ENCODE peak calls at places on chromosomes 16 and 17, in nine cellular contexts. N, V, F, W, Q, Y, Z, C and B are unnamed samples.

GRCh38 chr17:2898255-2898926 is 102.2 kb downstream of the RAP1GAP2 start:
- DNase-seq in Y (no peak), Z (peak), N (no peak), Q (peak), F (no peak), V (no peak), C (no peak), W (no peak), B (no peak)

GRCh38 chr17:79280822-79281572 is 206.4 kb downstream of the ENGASE start:
- DNase-seq in W (no peak), F (no peak), N (no peak), Q (no peak), Y (no peak), V (no peak), C (no peak), Z (no peak), B (no peak)

GRCh38 chr16:58584831-58585505 is 44.7 kb downstream of the CNOT1 start:
- DNase-seq in F (no peak), Q (no peak), Y (no peak), W (no peak), N (no peak), C (no peak), Z (no peak), V (no peak), B (peak)

GRCh38 chr16:51119576-51120288 is 31.3 kb downstream of the SALL1 start:
- DNase-seq in Q (no peak), Y (no peak), W (no peak), F (no peak), C (no peak), V (no peak), Z (no peak), N (no peak), B (no peak)

GRCh38 chr16:4814046-4814445 is 11.6 kb upstream of the ROGDI start:
- DNase-seq in Y (no peak), F (no peak), Z (no peak), W (no peak), C (no peak), N (no peak), Q (no peak), V (no peak), B (no peak)

GRCh38 chr17:77721823-77722160 is 236.7 kb upstream of the TNRC6C start:
- DNase-seq in Z (peak), Y (no peak), F (no peak), V (no peak), W (no peak), N (no peak), Q (no peak), C (no peak), B (no peak)

GRCh38 chr17:28076138-28076537 is 33.7 kb downstream of the NLK start:
- DNase-seq in F (no peak), Q (no peak), C (no peak), Y (no peak), N (no peak), Z (no peak), W (no peak), V (no peak), B (no peak)

GRCh38 chr17:79850571-79851460 is 11.6 kb upstream of the CBX4 start:
- DNase-seq in Q (no peak), Y (peak), W (no peak), N (no peak), Z (no peak), F (peak), C (no peak), V (no peak), B (no peak)

GRCh38 chr16:76287466-76287865 is 10.3 kb downstream of the CNTNAP4 start:
- DNase-seq in C (no peak), V (no peak), Z (no peak), Q (no peak), N (no peak), Y (no peak), F (no peak), W (no peak), B (no peak)

GRCh38 chr16:54654429-54654828 is 276.2 kb upstream of the IRX5 start:
- DNase-seq in Y (no peak), V (peak), F (no peak), N (no peak), Q (peak), C (peak), Z (peak), W (no peak), B (peak)

GRCh38 chr16:88957887-88958577 is 19.0 kb downstream of the CBFA2T3 start:
- DNase-seq in N (no peak), Q (no peak), F (no peak), C (no peak), W (no peak), Y (no peak), V (no peak), Z (no peak), B (no peak)

GRCh38 chr16:68642436-68643064 is 2.6 kb upstream of the CDH3 start:
- DNase-seq in Z (no peak), F (no peak), Y (no peak), N (peak), V (no peak), C (peak), W (peak), Q (peak), B (peak)

GRCh38 chr16:50308237-50308965 is 42.0 kb downstream of the ADCY7 start:
- DNase-seq in Y (no peak), C (no peak), V (no peak), Q (no peak), W (no peak), F (no peak), Z (no peak), N (no peak), B (no peak)

GRCh38 chr17:4533522-4534502 is 21.4 kb downstream of the MYBBP1A start:
- DNase-seq in N (no peak), W (no peak), Q (no peak), V (peak), Y (no peak), F (no peak), C (no peak), Z (peak), B (peak)

GRCh38 chr17:71440513-71440912 is 680.3 kb upstream of the SOX9 start:
- DNase-seq in C (no peak), Z (no peak), N (no peak), Q (no peak), V (no peak), W (no peak), Y (peak), F (peak), B (no peak)

GRCh38 chr17:74354123-74354522 is 7.5 kb downstream of the BTBD17 start:
- DNase-seq in F (no peak), W (peak), Y (no peak), Z (no peak), C (peak), V (peak), Q (peak), N (no peak), B (peak)

GRCh38 chr16:87702325-87702811 is 63.4 kb downstream of the KLHDC4 start:
- DNase-seq in Z (no peak), C (peak), W (peak), Y (no peak), Q (peak), F (no peak), V (no peak), N (no peak), B (no peak)

GRCh38 chr16:10668322-10669045 is 26.2 kb downstream of the TEKT5 start:
- DNase-seq in N (no peak), Q (peak), C (peak), F (no peak), V (peak), W (peak), Z (no peak), Y (no peak), B (peak)

GRCh38 chr17:10657866-10658265 is 757 bp upstream of the MYH3 start:
- DNase-seq in N (no peak), V (no peak), F (no peak), W (no peak), Y (no peak), C (no peak), Q (no peak), Z (no peak), B (no peak)

GRCh38 chr16:56736476-56736875 is 6.5 kb downstream of the NUP93 start:
- DNase-seq in C (no peak), Z (no peak), Q (no peak), Y (no peak), V (no peak), N (no peak), W (no peak), F (no peak), B (no peak)

GRCh38 chr17:8253801-8254200 is 4.7 kb downstream of the PFAS start:
- DNase-seq in Y (peak), C (peak), W (no peak), V (peak), Q (no peak), N (no peak), Z (no peak), F (no peak), B (no peak)

GRCh38 chr16:11871193-11871592 is 19.9 kb upstream of the RSL1D1 start:
- DNase-seq in Y (peak), V (no peak), C (peak), F (no peak), Q (peak), N (no peak), W (no peak), Z (peak), B (peak)

GRCh38 chr17:6048486-6048885 is 21.7 kb upstream of the WSCD1 start:
- DNase-seq in Q (no peak), Y (peak), C (no peak), Z (no peak), N (no peak), W (no peak), F (no peak), V (no peak), B (no peak)

GRCh38 chr16:35745821-35746248 is 2286.4 kb downstream of the TP53TG3F start:
- DNase-seq in W (no peak), Z (no peak), Y (no peak), V (no peak), Q (no peak), F (no peak), N (no peak), C (no peak), B (no peak)

GRCh38 chr17:74493381-74493833 is 27.0 kb downstream of the CD300A start:
- DNase-seq in Y (peak), Q (peak), W (peak), C (peak), F (peak), N (peak), Z (peak), V (peak), B (peak)

GRCh38 chr17:43216369-43216761 is 4.7 kb downstream of the TMEM106A start:
- DNase-seq in C (no peak), F (no peak), N (no peak), W (no peak), V (no peak), Z (no peak), Y (no peak), Q (no peak), B (no peak)

GRCh38 chr17:31787857-31788570 is 71.0 kb downstream of the COPRS start:
- DNase-seq in Z (no peak), W (no peak), Q (no peak), Y (no peak), F (peak), N (no peak), C (peak), V (peak), B (no peak)

GRCh38 chr17:63086483-63087185 is 120.6 kb downstream of the TANC2 start:
- DNase-seq in W (no peak), Y (no peak), C (no peak), V (peak), Q (no peak), N (no peak), F (no peak), Z (no peak), B (no peak)

GRCh38 chr16:82405696-82406095 is 221.1 kb upstream of the CDH13 start:
- DNase-seq in V (no peak), N (no peak), F (no peak), Y (no peak), W (no peak), Q (no peak), C (no peak), Z (peak), B (no peak)

GRCh38 chr17:77610518-77610893 is 348.0 kb upstream of the TNRC6C start:
- DNase-seq in F (no peak), W (no peak), V (no peak), N (no peak), C (no peak), Y (no peak), Q (no peak), Z (no peak), B (no peak)

GRCh38 chr17:44323359-44324091 is 1.1 kb downstream of the SLC25A39 start:
- DNase-seq in Y (no peak), N (no peak), C (no peak), Q (no peak), F (no peak), W (no peak), V (no peak), Z (no peak), B (no peak)

GRCh38 chr16:31184888-31185287 is 4.9 kb downstream of the FUS start:
- DNase-seq in V (no peak), C (no peak), Q (no peak), N (no peak), W (no peak), F (no peak), Z (no peak), Y (no peak), B (no peak)

GRCh38 chr16:27928542-27928941 is 135.0 kb downstream of the GSG1L start:
- DNase-seq in Y (no peak), W (no peak), C (no peak), Q (peak), F (no peak), N (no peak), V (no peak), Z (no peak), B (no peak)

GRCh38 chr17:15398291-15398690 is 56.9 kb upstream of the TEKT3 start:
- DNase-seq in F (peak), N (no peak), V (peak), Y (peak), Z (no peak), W (no peak), C (no peak), Q (no peak), B (peak)

GRCh38 chr17:17710728-17711541 is 29.7 kb downstream of the RAI1 start:
- DNase-seq in W (no peak), C (no peak), F (peak), V (no peak), Q (peak), Y (peak), Z (peak), N (peak), B (peak)

GRCh38 chr17:1996243-1997145 is 28.6 kb downstream of the RTN4RL1 start:
- DNase-seq in W (no peak), Z (peak), Y (no peak), N (no peak), F (no peak), V (no peak), C (no peak), Q (no peak), B (no peak)

GRCh38 chr17:49049265-49049664 is 52.1 kb downstream of the IGF2BP1 start:
- DNase-seq in Z (no peak), W (no peak), Q (no peak), F (no peak), Y (no peak), N (no peak), V (no peak), C (no peak), B (no peak)